ENCODE peak calls at places on chromosomes 6 and 20, in nine cellular contexts. C is IMR-90, B is brain microvascular endothelial cell, W is BJ, Y is fibroblast of the aortic adventitia, S is A549, A is adipocyte, E is cardiac muscle cell, F is upper lobe of right lung. N is an unnamed sample.

GRCh38 chr6:20978176-20978614 is 443.9 kb downstream of the CDKAL1 start:
- DNase-seq in C (peak), B (peak), W (peak), Y (peak), S (no peak), A (peak), E (peak), F (no peak), N (no peak)

GRCh38 chr20:51347871-51348270 is 194.6 kb downstream of the NFATC2 start:
- DNase-seq in C (no peak), B (no peak), W (no peak), Y (no peak), S (no peak), A (no peak), E (no peak), F (no peak), N (no peak)

GRCh38 chr20:61957961-61958715 is 107.5 kb downstream of the TAF4 start:
- DNase-seq in C (no peak), B (no peak), W (no peak), Y (no peak), S (no peak), A (no peak), E (no peak), F (peak), N (no peak)

GRCh38 chr6:108133594-108134179 is 32.1 kb upstream of the NR2E1 start:
- DNase-seq in C (peak), B (peak), W (peak), Y (peak), S (peak), A (peak), E (peak), F (peak), N (peak)

GRCh38 chr6:37705239-37706051 is 7.8 kb upstream of the MDGA1 start:
- DNase-seq in C (peak), B (peak), W (no peak), Y (peak), S (peak), A (peak), E (peak), F (peak), N (peak)

GRCh38 chr6:11490996-11491395 is 46.6 kb upstream of the TMEM170B start:
- DNase-seq in C (no peak), B (no peak), W (no peak), Y (no peak), S (no peak), A (no peak), E (no peak), F (no peak), N (no peak)

GRCh38 chr20:47492284-47492683 is 9.4 kb upstream of the NCOA3 start:
- DNase-seq in C (no peak), B (no peak), W (no peak), Y (no peak), S (no peak), A (no peak), E (no peak), F (no peak), N (no peak)

GRCh38 chr6:52982680-52983079 is 12.4 kb downstream of the GSTA4 start:
- DNase-seq in C (no peak), B (no peak), W (no peak), Y (no peak), S (no peak), A (no peak), E (no peak), F (no peak), N (no peak)

GRCh38 chr6:82144007-82144851 is 103.3 kb downstream of the IBTK start:
- DNase-seq in C (peak), B (peak), W (peak), Y (peak), S (peak), A (peak), E (peak), F (no peak), N (peak)

GRCh38 chr20:18705490-18705889 is 108.1 kb upstream of the SCP2D1 start:
- DNase-seq in C (peak), B (peak), W (peak), Y (peak), S (no peak), A (peak), E (peak), F (no peak), N (peak)

GRCh38 chr6:104537185-104537584 is 322.5 kb downstream of the HACE1 start:
- DNase-seq in C (peak), B (peak), W (peak), Y (no peak), S (no peak), A (peak), E (peak), F (no peak), N (no peak)

GRCh38 chr6:35583893-35584688 is 71.4 kb upstream of the TULP1 start:
- DNase-seq in C (peak), B (peak), W (no peak), Y (peak), S (peak), A (peak), E (peak), F (no peak), N (peak)

GRCh38 chr6:106557837-106558236 is 71.5 kb downstream of the RTN4IP1 start:
- DNase-seq in C (no peak), B (no peak), W (no peak), Y (no peak), S (no peak), A (no peak), E (no peak), F (no peak), N (no peak)

GRCh38 chr6:154736613-154737259 is 3.5 kb downstream of the SCAF8 start:
- DNase-seq in C (no peak), B (no peak), W (no peak), Y (no peak), S (no peak), A (no peak), E (no peak), F (no peak), N (no peak)

GRCh38 chr6:132063738-132064137 is 112.6 kb upstream of the CCN2 start:
- DNase-seq in C (peak), B (peak), W (peak), Y (peak), S (peak), A (peak), E (peak), F (no peak), N (peak)

GRCh38 chr20:45944151-45944964 is 9.9 kb downstream of the PCIF1 start:
- DNase-seq in C (no peak), B (no peak), W (no peak), Y (no peak), S (peak), A (no peak), E (peak), F (no peak), N (no peak)

GRCh38 chr20:62950741-62951140 is 1.8 kb upstream of the SLC17A9 start:
- DNase-seq in C (no peak), B (no peak), W (no peak), Y (no peak), S (no peak), A (no peak), E (no peak), F (no peak), N (no peak)

GRCh38 chr6:151885234-151885633 is 77.8 kb downstream of the ESR1 start:
- DNase-seq in C (no peak), B (no peak), W (no peak), Y (no peak), S (no peak), A (no peak), E (no peak), F (no peak), N (no peak)

GRCh38 chr6:39499053-39499452 is 176.6 kb upstream of the KCNK16 start:
- DNase-seq in C (no peak), B (no peak), W (no peak), Y (no peak), S (no peak), A (no peak), E (no peak), F (no peak), N (no peak)

GRCh38 chr6:168045706-168046620 is 33.0 kb downstream of the FRMD1 start:
- DNase-seq in C (peak), B (no peak), W (no peak), Y (peak), S (no peak), A (no peak), E (peak), F (peak), N (no peak)

GRCh38 chr6:43575105-43575771 is 600 bp downstream of the XPO5 start:
- DNase-seq in C (peak), B (no peak), W (no peak), Y (no peak), S (no peak), A (peak), E (peak), F (peak), N (peak)

GRCh38 chr20:43383026-43383795 is 74.5 kb upstream of the SRSF6 start:
- DNase-seq in C (no peak), B (no peak), W (no peak), Y (peak), S (no peak), A (peak), E (peak), F (no peak), N (no peak)

GRCh38 chr6:136378888-136379287 is 89.2 kb upstream of the BCLAF1 start:
- DNase-seq in C (peak), B (no peak), W (no peak), Y (no peak), S (no peak), A (no peak), E (no peak), F (no peak), N (no peak)

GRCh38 chr6:143115698-143116097 is 55.0 kb downstream of the AIG1 start:
- DNase-seq in C (no peak), B (no peak), W (no peak), Y (no peak), S (no peak), A (no peak), E (no peak), F (no peak), N (no peak)

GRCh38 chr6:53216301-53216700 is 67.7 kb upstream of the GCM1 start:
- DNase-seq in C (no peak), B (no peak), W (no peak), Y (no peak), S (no peak), A (no peak), E (no peak), F (no peak), N (no peak)

GRCh38 chr20:32474967-32475819 is 109.9 kb downstream of the NOL4L start:
- DNase-seq in C (peak), B (peak), W (peak), Y (peak), S (peak), A (peak), E (peak), F (peak), N (peak)

GRCh38 chr20:23228912-23229311 is 121.7 kb upstream of the NXT1 start:
- DNase-seq in C (peak), B (peak), W (no peak), Y (peak), S (no peak), A (peak), E (peak), F (no peak), N (peak)

GRCh38 chr6:2921520-2922115 is 18.5 kb upstream of the SERPINB9 start:
- DNase-seq in C (no peak), B (no peak), W (no peak), Y (no peak), S (no peak), A (no peak), E (no peak), F (no peak), N (no peak)

GRCh38 chr20:21981607-21982344 is 276.3 kb downstream of the PAX1 start:
- DNase-seq in C (no peak), B (peak), W (no peak), Y (peak), S (peak), A (peak), E (no peak), F (no peak), N (peak)

GRCh38 chr6:126581316-126581715 is 241.4 kb downstream of the CENPW start:
- DNase-seq in C (no peak), B (no peak), W (no peak), Y (no peak), S (no peak), A (no peak), E (no peak), F (no peak), N (no peak)

GRCh38 chr6:97563529-97563928 is 280.5 kb upstream of the MMS22L start:
- DNase-seq in C (no peak), B (no peak), W (no peak), Y (no peak), S (no peak), A (no peak), E (no peak), F (no peak), N (no peak)

GRCh38 chr20:7291946-7292345 is 524.5 kb downstream of the BMP2 start:
- DNase-seq in C (no peak), B (no peak), W (no peak), Y (no peak), S (no peak), A (no peak), E (no peak), F (no peak), N (no peak)

GRCh38 chr20:10553326-10553984 is 118.3 kb downstream of the SLX4IP start:
- DNase-seq in C (peak), B (peak), W (no peak), Y (peak), S (peak), A (peak), E (peak), F (peak), N (peak)

GRCh38 chr20:50393242-50393641 is 116.9 kb upstream of the PTPN1 start:
- DNase-seq in C (no peak), B (no peak), W (no peak), Y (no peak), S (no peak), A (no peak), E (no peak), F (no peak), N (no peak)

DNA sequence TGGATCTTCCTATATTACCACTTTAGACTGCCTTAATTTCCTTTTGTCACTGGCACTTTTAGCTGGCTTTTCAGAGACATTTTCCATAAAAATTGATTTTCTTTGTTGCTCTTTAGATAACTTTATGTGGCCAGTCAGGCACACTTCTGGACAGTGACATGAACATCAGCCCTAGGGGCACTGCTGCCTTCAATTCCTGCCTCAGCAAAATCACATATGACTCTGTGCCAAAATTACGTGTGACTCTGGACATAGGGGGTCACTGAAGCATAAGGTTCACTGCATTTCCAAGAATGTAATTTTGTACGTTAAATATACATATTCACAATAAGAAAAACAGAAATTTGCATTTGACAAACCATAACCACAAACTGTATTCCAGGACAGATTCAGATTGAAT is 66.6 kb downstream of the ESF1 start:
- DNase-seq in C (no peak), B (no peak), W (no peak), Y (no peak), S (no peak), A (no peak), E (no peak), F (no peak), N (no peak)
- H3K4me3 ChIP-seq in C (no peak), B (no peak), W (no peak), Y (no peak), S (no peak), A (no peak), E (no peak), F (no peak), N (no peak)

GRCh38 chr20:41231850-41232249 is 85.7 kb downstream of the ZHX3 start:
- DNase-seq in C (no peak), B (no peak), W (no peak), Y (no peak), S (no peak), A (no peak), E (no peak), F (no peak), N (no peak)
- H3K4me3 ChIP-seq in C (no peak), B (no peak), W (no peak), Y (no peak), S (no peak), A (peak), E (no peak), F (no peak), N (no peak)

GRCh38 chr6:299050-299980 is 7.0 kb downstream of the DUSP22 start:
- DNase-seq in C (peak), B (no peak), W (no peak), Y (peak), S (no peak), A (peak), E (no peak), F (no peak), N (no peak)

GRCh38 chr6:297571-298232 is 5.4 kb downstream of the DUSP22 start:
- DNase-seq in C (no peak), B (no peak), W (no peak), Y (no peak), S (no peak), A (no peak), E (no peak), F (no peak), N (no peak)

GRCh38 chr6:296151-297122 is 4.2 kb downstream of the DUSP22 start:
- DNase-seq in C (no peak), B (no peak), W (no peak), Y (peak), S (no peak), A (no peak), E (peak), F (peak), N (peak)

GRCh38 chr6:300026-300425 is 7.7 kb downstream of the DUSP22 start:
- DNase-seq in C (no peak), B (no peak), W (no peak), Y (no peak), S (no peak), A (no peak), E (no peak), F (no peak), N (no peak)

GRCh38 chr6:298233-299049 is 6.2 kb downstream of the DUSP22 start:
- DNase-seq in C (no peak), B (no peak), W (no peak), Y (no peak), S (no peak), A (no peak), E (no peak), F (no peak), N (no peak)
- H3K4me3 ChIP-seq in C (no peak), B (no peak), W (no peak), Y (no peak), S (no peak), A (no peak), E (no peak), F (no peak), N (no peak)

DNA sequence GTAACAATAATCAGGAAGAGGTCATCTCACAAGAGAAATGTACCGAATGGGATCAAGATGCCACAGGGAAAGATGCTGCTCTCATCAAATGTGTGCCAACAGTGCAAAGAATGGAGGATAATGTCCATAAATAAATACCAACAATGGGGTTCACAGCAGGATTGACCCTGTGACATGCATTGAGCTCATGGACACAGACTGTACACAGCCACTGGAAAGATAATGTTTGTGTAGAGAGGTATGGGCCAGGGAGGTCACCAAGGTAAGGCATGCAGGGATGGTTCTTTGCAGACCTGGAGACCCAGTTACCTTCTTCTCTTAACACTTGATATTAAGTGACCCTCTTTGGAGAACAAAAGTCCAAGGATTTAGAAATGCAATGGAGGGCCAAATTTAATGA is 1.5 kb downstream of the AGPAT1 start:
- DNase-seq in C (no peak), B (no peak), W (no peak), Y (no peak), S (no peak), A (no peak), E (no peak), F (no peak), N (no peak)
- H3K4me3 ChIP-seq in C (no peak), B (no peak), W (no peak), Y (peak), S (no peak), A (no peak), E (no peak), F (no peak), N (no peak)

DNA sequence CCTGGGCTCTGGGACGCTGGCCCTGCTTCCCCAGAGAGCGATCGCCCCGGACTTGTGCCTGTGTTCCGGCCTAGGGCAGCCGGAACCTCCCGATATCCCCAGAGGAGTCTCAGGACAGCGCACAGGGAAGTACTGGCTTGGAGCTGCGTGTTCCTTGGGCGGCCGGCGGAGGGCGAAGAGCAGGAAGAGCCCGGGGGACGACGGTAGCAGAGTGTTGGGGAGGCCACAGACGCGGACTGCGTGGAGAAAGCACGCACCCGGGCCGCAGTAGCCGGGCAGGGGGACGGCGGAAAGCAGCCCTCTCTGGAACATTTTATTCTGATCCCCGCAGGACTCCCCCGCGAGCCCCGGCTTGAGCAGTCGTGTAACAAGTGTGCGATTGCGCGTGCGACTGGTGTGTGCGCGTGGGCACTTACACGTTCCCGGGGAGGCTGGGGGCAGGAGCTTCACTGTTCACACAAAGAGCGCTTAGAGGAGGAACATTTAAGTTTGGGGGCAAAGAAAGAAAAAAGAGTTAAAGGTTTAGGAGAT is 36.1 kb downstream of the NCR2 start:
- DNase-seq in C (peak), B (peak), W (no peak), Y (peak), S (no peak), A (peak), E (peak), F (peak), N (peak)
- H3K4me3 ChIP-seq in C (no peak), B (peak), W (peak), Y (no peak), S (no peak), A (peak), E (peak), F (peak), N (no peak)

GRCh38 chr20:507006-507758 is 36.4 kb downstream of the CSNK2A1 start:
- DNase-seq in C (no peak), B (no peak), W (no peak), Y (no peak), S (no peak), A (no peak), E (no peak), F (no peak), N (no peak)
- H3K4me3 ChIP-seq in C (no peak), B (no peak), W (no peak), Y (no peak), S (no peak), A (no peak), E (no peak), F (no peak), N (no peak)

GRCh38 chr6:26502169-26502568 is 2.1 kb downstream of the BTN1A1 start:
- DNase-seq in C (no peak), B (no peak), W (no peak), Y (no peak), S (no peak), A (no peak), E (no peak), F (no peak), N (no peak)
- H3K4me3 ChIP-seq in C (no peak), B (no peak), W (no peak), Y (no peak), S (no peak), A (no peak), E (peak), F (no peak), N (peak)

N was measured in MG63.